ENCODE peak calls at places on chromosomes 7 and 10, in ten cellular contexts. One of them, this sample, is unnamed. For H3K9me3, the result is how much of the 10 kb centered on the place peaks cover.

GRCh38 chr7:71131753-71132520 is at the start of gene GALNT17:
- DNase-seq in OCI-LY7: no peak
- DNase-seq in pancreas: no peak
- DNase-seq in IMR-90: no peak
- DNase-seq in heart right ventricle: peak
- DNase-seq in H9: no peak
- DNase-seq in GM23248: no peak
- DNase-seq in spleen: peak
- DNase-seq in uterus: peak
- DNase-seq in neuronal stem cell: peak
- DNase-seq in this sample: no peak

GRCh38 chr7:35987016-35987415 is 166.0 kb upstream of the EEPD1 start:
- DNase-seq in neuronal stem cell: no peak
- DNase-seq in OCI-LY7: no peak
- DNase-seq in IMR-90: no peak
- DNase-seq in uterus: no peak
- DNase-seq in H9: no peak
- DNase-seq in heart right ventricle: no peak
- DNase-seq in pancreas: no peak
- DNase-seq in spleen: no peak
- DNase-seq in GM23248: no peak
- DNase-seq in this sample: no peak

GRCh38 chr10:43644252-43644651 is 4.4 kb downstream of the ZNF32 start:
- DNase-seq in heart right ventricle: no peak
- DNase-seq in GM23248: peak
- DNase-seq in OCI-LY7: no peak
- DNase-seq in H9: no peak
- DNase-seq in pancreas: no peak
- DNase-seq in spleen: no peak
- DNase-seq in neuronal stem cell: no peak
- DNase-seq in uterus: no peak
- DNase-seq in IMR-90: peak
- DNase-seq in this sample: no peak

GRCh38 chr7:23653942-23654341 is 26.1 kb upstream of the FAM221A start:
- DNase-seq in IMR-90: no peak
- DNase-seq in pancreas: no peak
- DNase-seq in GM23248: no peak
- DNase-seq in spleen: no peak
- DNase-seq in OCI-LY7: no peak
- DNase-seq in H9: no peak
- DNase-seq in neuronal stem cell: no peak
- DNase-seq in uterus: no peak
- DNase-seq in heart right ventricle: no peak
- DNase-seq in this sample: no peak

GRCh38 chr10:30502266-30503058 is 68.5 kb downstream of the MAP3K8 start:
- DNase-seq in GM23248: peak
- DNase-seq in IMR-90: peak
- DNase-seq in spleen: peak
- DNase-seq in H9: no peak
- DNase-seq in uterus: no peak
- DNase-seq in OCI-LY7: peak
- DNase-seq in pancreas: no peak
- DNase-seq in heart right ventricle: no peak
- DNase-seq in neuronal stem cell: no peak
- DNase-seq in this sample: no peak

GRCh38 chr7:80916770-80917681 is 1.8 kb downstream of the SEMA3C start:
- DNase-seq in heart right ventricle: no peak
- DNase-seq in IMR-90: peak
- DNase-seq in OCI-LY7: no peak
- DNase-seq in pancreas: no peak
- DNase-seq in GM23248: peak
- DNase-seq in uterus: no peak
- DNase-seq in neuronal stem cell: no peak
- DNase-seq in H9: no peak
- DNase-seq in spleen: no peak
- DNase-seq in this sample: no peak

GRCh38 chr10:62779487-62780248 is 24.9 kb upstream of the ADO start:
- DNase-seq in H9: no peak
- DNase-seq in spleen: peak
- DNase-seq in uterus: no peak
- DNase-seq in OCI-LY7: peak
- DNase-seq in heart right ventricle: no peak
- DNase-seq in IMR-90: peak
- DNase-seq in GM23248: peak
- DNase-seq in pancreas: peak
- DNase-seq in neuronal stem cell: no peak
- DNase-seq in this sample: no peak

GRCh38 chr10:27192284-27192683 is 37.1 kb downstream of the MASTL start:
- DNase-seq in neuronal stem cell: no peak
- DNase-seq in IMR-90: peak
- DNase-seq in uterus: no peak
- DNase-seq in heart right ventricle: no peak
- DNase-seq in GM23248: peak
- DNase-seq in pancreas: peak
- DNase-seq in H9: no peak
- DNase-seq in spleen: no peak
- DNase-seq in OCI-LY7: no peak
- DNase-seq in this sample: no peak

GRCh38 chr10:90592903-90593302 is 264.9 kb downstream of the HTR7 start:
- DNase-seq in pancreas: peak
- DNase-seq in spleen: peak
- DNase-seq in GM23248: peak
- DNase-seq in neuronal stem cell: peak
- DNase-seq in uterus: no peak
- DNase-seq in heart right ventricle: peak
- DNase-seq in H9: peak
- DNase-seq in OCI-LY7: peak
- DNase-seq in IMR-90: peak
- DNase-seq in this sample: peak

GRCh38 chr10:114026189-114027040 is 17.3 kb upstream of the ADRB1 start:
- DNase-seq in OCI-LY7: peak
- DNase-seq in GM23248: peak
- DNase-seq in IMR-90: peak
- DNase-seq in neuronal stem cell: no peak
- DNase-seq in H9: no peak
- DNase-seq in heart right ventricle: no peak
- DNase-seq in uterus: no peak
- DNase-seq in spleen: no peak
- DNase-seq in pancreas: no peak
- DNase-seq in this sample: no peak

GRCh38 chr10:47360419-47361040 is 12.4 kb downstream of the RBP3 start:
- DNase-seq in GM23248: no peak
- DNase-seq in heart right ventricle: no peak
- DNase-seq in pancreas: no peak
- DNase-seq in neuronal stem cell: no peak
- DNase-seq in OCI-LY7: no peak
- DNase-seq in uterus: no peak
- DNase-seq in spleen: peak
- DNase-seq in IMR-90: no peak
- DNase-seq in H9: no peak
- DNase-seq in this sample: no peak

GRCh38 chr10:124040454-124040853 is 52.9 kb downstream of the CHST15 start:
- DNase-seq in H9: no peak
- DNase-seq in OCI-LY7: no peak
- DNase-seq in pancreas: no peak
- DNase-seq in neuronal stem cell: no peak
- DNase-seq in heart right ventricle: no peak
- DNase-seq in spleen: peak
- DNase-seq in uterus: no peak
- DNase-seq in IMR-90: no peak
- DNase-seq in GM23248: no peak
- DNase-seq in this sample: no peak
- H3K27ac ChIP-seq in H9: no peak
- H3K27ac ChIP-seq in OCI-LY7: no peak
- H3K27ac ChIP-seq in pancreas: no peak
- H3K27ac ChIP-seq in neuronal stem cell: no peak
- H3K27ac ChIP-seq in heart right ventricle: no peak
- H3K27ac ChIP-seq in spleen: peak
- H3K27ac ChIP-seq in uterus: no peak
- H3K27ac ChIP-seq in IMR-90: no peak
- H3K27ac ChIP-seq in GM23248: no peak
- H3K27ac ChIP-seq in this sample: no peak

DNA sequence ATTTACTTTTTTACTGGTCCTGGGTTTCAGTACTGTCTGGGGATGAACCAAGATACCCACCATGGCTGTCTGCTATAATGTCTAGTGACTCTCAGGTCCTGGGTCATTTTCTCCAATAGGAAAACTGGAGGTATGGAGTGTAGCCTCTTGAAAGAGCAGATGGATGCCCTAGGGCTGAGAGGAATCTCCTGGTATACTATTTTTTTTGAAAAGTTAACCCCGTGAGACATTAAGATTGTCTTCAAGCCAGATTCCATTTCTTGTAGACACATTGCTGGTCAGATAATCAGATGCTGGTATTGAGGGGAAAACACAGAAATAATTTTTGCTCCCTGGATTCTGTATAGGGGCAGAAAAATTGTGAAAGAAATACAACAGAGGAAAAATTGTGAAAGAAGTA is 97.3 kb downstream of the ZNF680 start:
- DNase-seq in OCI-LY7: no peak
- DNase-seq in pancreas: no peak
- DNase-seq in heart right ventricle: no peak
- DNase-seq in uterus: no peak
- DNase-seq in H9: no peak
- DNase-seq in IMR-90: no peak
- DNase-seq in GM23248: no peak
- DNase-seq in spleen: no peak
- DNase-seq in neuronal stem cell: no peak
- DNase-seq in this sample: no peak
- H3K9me3 ChIP-seq in OCI-LY7: under half
- H3K9me3 ChIP-seq in pancreas: under half
- H3K9me3 ChIP-seq in heart right ventricle: under half
- H3K9me3 ChIP-seq in uterus: under half
- H3K9me3 ChIP-seq in H9: under half
- H3K9me3 ChIP-seq in IMR-90: under half
- H3K9me3 ChIP-seq in GM23248: under half
- H3K9me3 ChIP-seq in spleen: under half
- H3K9me3 ChIP-seq in neuronal stem cell: under half
- H3K9me3 ChIP-seq in this sample: under half

GRCh38 chr7:141709318-141709717 is 1.2 kb downstream of the WEE2 start:
- DNase-seq in uterus: no peak
- DNase-seq in spleen: no peak
- DNase-seq in pancreas: no peak
- DNase-seq in IMR-90: no peak
- DNase-seq in OCI-LY7: no peak
- DNase-seq in neuronal stem cell: no peak
- DNase-seq in H9: no peak
- DNase-seq in GM23248: no peak
- DNase-seq in heart right ventricle: no peak
- DNase-seq in this sample: no peak
- H3K27ac ChIP-seq in uterus: no peak
- H3K27ac ChIP-seq in spleen: no peak
- H3K27ac ChIP-seq in pancreas: no peak
- H3K27ac ChIP-seq in IMR-90: no peak
- H3K27ac ChIP-seq in OCI-LY7: no peak
- H3K27ac ChIP-seq in neuronal stem cell: no peak
- H3K27ac ChIP-seq in H9: no peak
- H3K27ac ChIP-seq in GM23248: no peak
- H3K27ac ChIP-seq in heart right ventricle: no peak
- H3K27ac ChIP-seq in this sample: no peak

GRCh38 chr7:126026421-126027088 is 1096.9 kb upstream of the POT1 start:
- DNase-seq in OCI-LY7: no peak
- DNase-seq in spleen: no peak
- DNase-seq in pancreas: no peak
- DNase-seq in GM23248: no peak
- DNase-seq in uterus: no peak
- DNase-seq in neuronal stem cell: peak
- DNase-seq in IMR-90: no peak
- DNase-seq in heart right ventricle: no peak
- DNase-seq in H9: no peak
- DNase-seq in this sample: no peak

GRCh38 chr7:126016722-126017121 is 1087.1 kb upstream of the POT1 start:
- DNase-seq in heart right ventricle: no peak
- DNase-seq in spleen: no peak
- DNase-seq in H9: no peak
- DNase-seq in IMR-90: no peak
- DNase-seq in GM23248: no peak
- DNase-seq in uterus: no peak
- DNase-seq in pancreas: no peak
- DNase-seq in OCI-LY7: no peak
- DNase-seq in neuronal stem cell: no peak
- DNase-seq in this sample: no peak

DNA sequence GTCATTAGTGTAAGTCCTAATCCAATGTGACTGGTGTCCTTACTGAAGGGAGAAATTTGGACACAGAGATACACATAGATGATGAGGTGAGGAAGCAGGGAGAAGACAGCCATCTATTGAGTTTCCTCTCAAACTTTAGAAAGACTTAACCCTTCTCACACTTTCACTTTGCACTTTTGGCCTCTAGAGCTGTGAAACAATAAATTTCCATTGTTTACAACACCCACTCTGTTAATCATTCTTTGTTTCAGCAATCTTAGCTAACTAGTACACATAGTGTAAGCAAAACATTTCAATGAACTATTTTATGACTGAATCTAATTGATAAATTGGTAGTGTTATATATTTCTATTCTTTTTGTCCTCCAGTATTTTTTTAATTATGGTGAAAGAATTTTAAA is 1092.8 kb upstream of the POT1 start:
- DNase-seq in spleen: no peak
- DNase-seq in pancreas: no peak
- DNase-seq in H9: no peak
- DNase-seq in heart right ventricle: no peak
- DNase-seq in GM23248: no peak
- DNase-seq in neuronal stem cell: no peak
- DNase-seq in uterus: no peak
- DNase-seq in OCI-LY7: no peak
- DNase-seq in IMR-90: no peak
- DNase-seq in this sample: no peak
- H3K9me3 ChIP-seq in spleen: under half
- H3K9me3 ChIP-seq in pancreas: under half
- H3K9me3 ChIP-seq in H9: under half
- H3K9me3 ChIP-seq in heart right ventricle: under half
- H3K9me3 ChIP-seq in GM23248: under half
- H3K9me3 ChIP-seq in neuronal stem cell: under half
- H3K9me3 ChIP-seq in uterus: under half
- H3K9me3 ChIP-seq in OCI-LY7: under half
- H3K9me3 ChIP-seq in IMR-90: under half
- H3K9me3 ChIP-seq in this sample: under half

GRCh38 chr7:156950381-156950858 is 908 bp downstream of the NOM1 start:
- DNase-seq in uterus: no peak
- DNase-seq in OCI-LY7: no peak
- DNase-seq in GM23248: peak
- DNase-seq in IMR-90: peak
- DNase-seq in heart right ventricle: no peak
- DNase-seq in pancreas: no peak
- DNase-seq in spleen: no peak
- DNase-seq in neuronal stem cell: no peak
- DNase-seq in H9: no peak
- DNase-seq in this sample: no peak
- H3K27ac ChIP-seq in uterus: no peak
- H3K27ac ChIP-seq in OCI-LY7: peak
- H3K27ac ChIP-seq in GM23248: peak
- H3K27ac ChIP-seq in IMR-90: peak
- H3K27ac ChIP-seq in heart right ventricle: no peak
- H3K27ac ChIP-seq in pancreas: peak
- H3K27ac ChIP-seq in spleen: peak
- H3K27ac ChIP-seq in neuronal stem cell: no peak
- H3K27ac ChIP-seq in H9: no peak
- H3K27ac ChIP-seq in this sample: no peak

DNA sequence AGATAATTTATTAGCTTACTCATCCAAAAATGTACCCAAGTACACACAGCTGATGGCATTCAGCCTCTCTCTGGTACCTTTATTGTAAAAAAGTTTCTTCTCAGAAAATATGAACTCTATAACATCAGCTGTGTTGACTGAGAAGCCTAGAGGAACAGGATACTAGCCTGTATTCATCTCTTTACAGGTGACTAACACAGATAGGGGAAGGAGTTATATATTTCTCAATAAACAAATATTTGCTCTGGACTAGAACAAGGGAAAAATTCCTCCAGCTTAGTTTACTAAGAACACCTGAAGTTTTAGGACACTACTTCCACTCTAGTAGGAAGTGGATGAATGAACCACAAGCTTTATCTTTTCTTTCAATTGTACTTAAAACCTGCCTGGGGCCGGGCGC is 67.8 kb downstream of the ZNF248 start:
- DNase-seq in heart right ventricle: no peak
- DNase-seq in IMR-90: no peak
- DNase-seq in GM23248: no peak
- DNase-seq in spleen: no peak
- DNase-seq in pancreas: no peak
- DNase-seq in H9: no peak
- DNase-seq in uterus: no peak
- DNase-seq in neuronal stem cell: no peak
- DNase-seq in OCI-LY7: no peak
- DNase-seq in this sample: no peak
- H3K9me3 ChIP-seq in heart right ventricle: under half
- H3K9me3 ChIP-seq in IMR-90: under half
- H3K9me3 ChIP-seq in GM23248: under half
- H3K9me3 ChIP-seq in spleen: under half
- H3K9me3 ChIP-seq in pancreas: under half
- H3K9me3 ChIP-seq in H9: half or more
- H3K9me3 ChIP-seq in uterus: under half
- H3K9me3 ChIP-seq in neuronal stem cell: under half
- H3K9me3 ChIP-seq in OCI-LY7: under half
- H3K9me3 ChIP-seq in this sample: under half